ENCODE peak calls at places on chromosomes 12 and 14, in five cellular contexts. V is WERI-Rb-1, L is astrocyte of the spinal cord, Q is adrenal gland, W is RWPE2. X is an unnamed sample.

GRCh38 chr12:24195063-24195462 is 245.6 kb upstream of the SOX5 start:
- DNase-seq in V (no peak), L (no peak), Q (no peak), W (no peak), X (no peak)

GRCh38 chr12:31236998-31237637 is 88.8 kb downstream of the SINHCAF start:
- DNase-seq in V (no peak), L (no peak), Q (no peak), W (no peak), X (no peak)

GRCh38 chr14:90740081-90740480 is 76.1 kb downstream of the TTC7B start:
- DNase-seq in V (no peak), L (no peak), Q (peak; percentile 20), W (no peak), X (no peak)

GRCh38 chr12:58502857-58503256 is 417.4 kb downstream of the LRIG3 start:
- DNase-seq in V (no peak), L (peak; percentile 22), Q (no peak), W (no peak), X (no peak)

GRCh38 chr12:43692064-43692463 is 66.5 kb downstream of the PUS7L start:
- DNase-seq in V (no peak), L (peak; percentile 57), Q (no peak), W (no peak), X (no peak)

GRCh38 chr14:104428333-104428851 is 151.2 kb upstream of the C14orf180 start:
- DNase-seq in V (no peak), L (no peak), Q (no peak), W (peak; percentile 53), X (no peak)

GRCh38 chr12:52351196-52352059 is 15.9 kb downstream of the KRT85 start:
- DNase-seq in V (peak; percentile 36), L (no peak), Q (no peak), W (no peak), X (peak; percentile 38)

GRCh38 chr14:22691171-22691570 is 47.0 kb upstream of the OR6J1 start:
- DNase-seq in V (no peak), L (peak; percentile 69), Q (no peak), W (no peak), X (no peak)

X was measured in T-helper 9 cell.